ENCODE peak calls at places on chromosomes 6 and 20, in four cellular contexts. K, U, O and R are unnamed samples. For H3K36me3, the result is how much of the 10 kb centered on the place peaks cover.

GRCh38 chr6:41581381-41581991 is 35.3 kb downstream of the FOXP4 start:
- DNase-seq in K (no peak), U (peak), O (no peak), R (no peak)

GRCh38 chr20:49562341-49563014 is 5.5 kb downstream of the PTGIS start:
- DNase-seq in K (peak), U (peak), O (no peak), R (no peak)

GRCh38 chr6:82866446-82866845 is 199.2 kb downstream of the UBE3D start:
- DNase-seq in K (no peak), U (no peak), O (no peak), R (no peak)

GRCh38 chr20:32960222-32960518 is 44.1 kb downstream of the SUN5 start:
- DNase-seq in K (no peak), U (no peak), O (peak), R (no peak)

GRCh38 chr20:49422176-49422575 is 60.3 kb downstream of the KCNB1 start:
- DNase-seq in K (no peak), U (no peak), O (no peak), R (no peak)

GRCh38 chr6:136440187-136440582 is 110.0 kb downstream of the MAP7 start:
- DNase-seq in K (no peak), U (no peak), O (no peak), R (no peak)

GRCh38 chr20:47150403-47151152 is 205.9 kb downstream of the ZMYND8 start:
- DNase-seq in K (peak), U (peak), O (no peak), R (no peak)

GRCh38 chr6:90118581-90118980 is 178.1 kb downstream of the BACH2 start:
- DNase-seq in K (no peak), U (peak), O (peak), R (no peak)

GRCh38 chr6:6007311-6008113 is 787 bp upstream of the NRN1 start:
- DNase-seq in K (no peak), U (peak), O (no peak), R (no peak)

GRCh38 chr6:139449611-139450000 is 75.2 kb upstream of the CITED2 start:
- DNase-seq in K (no peak), U (no peak), O (no peak), R (no peak)

GRCh38 chr6:13593103-13593502 is 18.7 kb downstream of the SIRT5 start:
- DNase-seq in K (no peak), U (no peak), O (peak), R (no peak)

GRCh38 chr20:10316582-10316981 is 98.0 kb downstream of the SNAP25 start:
- DNase-seq in K (peak), U (peak), O (no peak), R (no peak)

GRCh38 chr6:3017304-3017703 is 17.6 kb downstream of the NQO2 start:
- DNase-seq in K (no peak), U (no peak), O (no peak), R (no peak)

GRCh38 chr6:3014675-3015066 is 15.0 kb downstream of the NQO2 start:
- DNase-seq in K (no peak), U (no peak), O (no peak), R (no peak)

GRCh38 chr6:3019065-3019464 is 19.4 kb downstream of the NQO2 start:
- DNase-seq in K (no peak), U (no peak), O (no peak), R (no peak)

GRCh38 chr6:3015144-3015543 is 15.4 kb downstream of the NQO2 start:
- DNase-seq in K (no peak), U (no peak), O (no peak), R (no peak)

DNA sequence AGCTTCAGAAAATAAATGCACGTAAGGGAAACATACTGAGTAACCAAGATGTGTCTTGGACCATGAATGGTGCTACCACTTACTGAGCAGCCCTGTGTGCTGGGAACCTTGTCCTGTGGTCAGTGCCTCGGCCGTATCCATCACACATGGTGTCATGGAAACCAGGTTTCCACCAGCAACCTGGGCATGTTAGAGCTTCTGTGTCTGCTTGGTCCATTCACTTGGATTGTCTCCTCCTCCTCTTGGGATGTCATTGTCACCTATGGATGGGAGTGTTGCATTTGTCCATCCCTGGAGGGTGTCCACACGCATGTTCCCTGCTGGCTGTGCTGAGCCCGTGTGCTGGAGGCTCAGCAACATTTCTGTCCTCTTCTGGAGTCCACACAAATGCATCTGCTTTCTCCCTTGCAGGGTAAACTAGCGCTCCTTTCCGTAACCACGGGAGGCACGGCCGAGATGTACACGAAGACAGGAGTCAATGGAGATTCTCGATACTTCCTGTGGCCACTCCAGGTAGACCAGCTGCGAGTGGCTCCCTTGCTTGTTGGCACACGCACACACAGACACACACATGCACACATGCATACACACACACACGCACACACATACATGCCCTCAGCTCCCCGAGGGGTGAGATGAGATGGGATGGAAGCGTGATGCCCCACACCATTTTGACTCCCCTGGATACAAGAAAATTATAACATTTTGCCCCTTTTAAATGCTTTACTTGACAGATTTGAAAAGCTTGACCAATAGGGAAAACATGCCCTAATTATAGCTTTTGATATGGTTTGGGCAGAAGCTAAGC is 17.0 kb downstream of the NQO2 start:
- DNase-seq in K (no peak), U (no peak), O (no peak), R (no peak)
- H3K36me3 ChIP-seq in K (under half), U (under half), O (under half), R (half or more)

GRCh38 chr20:4519530-4519929 is 202.2 kb upstream of the PRND start:
- DNase-seq in K (peak), U (peak), O (no peak), R (no peak)
- H3K36me3 ChIP-seq in K (under half), U (under half), O (under half), R (under half)

DNA sequence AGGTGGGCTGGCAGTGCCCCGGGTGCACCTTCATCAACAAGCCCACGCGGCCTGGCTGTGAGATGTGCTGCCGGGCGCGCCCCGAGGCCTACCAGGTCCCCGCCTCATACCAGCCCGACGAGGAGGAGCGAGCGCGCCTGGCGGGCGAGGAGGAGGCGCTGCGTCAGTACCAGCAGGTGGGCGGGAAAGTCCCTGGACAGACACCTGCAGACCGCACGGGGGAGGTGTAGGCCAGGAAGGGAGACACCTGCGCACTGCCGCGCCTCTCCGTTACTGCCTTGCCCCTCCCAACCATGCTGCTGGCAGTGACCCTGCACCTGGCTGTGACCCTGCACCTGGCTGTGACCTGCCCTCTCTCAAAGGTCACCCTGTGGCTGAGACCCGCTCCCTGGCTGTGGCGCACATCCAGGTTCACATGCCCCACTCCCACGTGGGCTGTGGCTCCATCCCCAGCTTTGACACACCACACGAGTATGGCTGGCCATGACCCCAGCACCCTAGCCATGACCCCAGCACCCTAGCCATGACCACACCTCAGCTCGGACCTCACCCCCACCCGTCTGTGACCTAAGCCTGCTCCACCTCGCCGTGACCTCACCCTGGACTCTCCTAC is 11.6 kb downstream of the RBCK1 start:
- DNase-seq in K (peak), U (no peak), O (no peak), R (no peak)
- H3K36me3 ChIP-seq in K (under half), U (under half), O (under half), R (half or more)

DNA sequence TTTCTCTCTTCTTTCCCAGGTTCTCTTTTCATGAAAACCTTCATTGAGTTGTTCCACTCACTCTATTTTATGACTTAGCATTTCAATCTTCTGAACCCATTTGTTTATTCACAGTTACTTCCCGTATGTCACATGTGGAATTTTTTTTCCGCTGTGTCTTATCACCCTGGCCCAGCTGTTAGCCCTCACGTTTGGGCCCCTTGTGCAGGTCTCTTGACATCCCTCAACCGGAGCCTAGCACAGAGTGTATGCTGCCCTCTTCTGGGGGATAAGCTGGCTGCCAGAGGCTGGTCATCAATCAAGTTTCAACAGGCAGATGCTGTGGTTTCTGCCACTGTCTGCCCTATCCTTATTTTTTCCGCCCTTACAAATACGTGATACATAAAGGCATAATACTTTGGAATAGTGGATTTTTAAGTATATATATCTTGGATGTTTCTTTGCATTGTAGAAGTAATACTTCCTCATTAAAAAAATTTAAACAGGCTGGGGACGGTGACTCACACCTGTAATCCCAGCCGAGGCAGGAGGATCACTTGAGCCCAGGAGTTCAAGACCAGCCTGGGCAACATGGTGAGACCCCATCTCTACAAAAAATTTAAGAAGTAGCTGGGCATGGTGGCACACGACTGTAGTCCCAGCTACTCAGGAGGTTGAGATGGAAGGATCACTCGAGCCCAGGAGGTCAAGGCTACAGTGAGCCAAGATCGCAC is 38.8 kb upstream of the RNF8 start:
- DNase-seq in K (peak), U (peak), O (no peak), R (no peak)
- H3K36me3 ChIP-seq in K (under half), U (under half), O (under half), R (under half)

GRCh38 chr6:46610862-46611553 is 41.6 kb downstream of the CYP39A1 start:
- DNase-seq in K (no peak), U (peak), O (no peak), R (no peak)
- H3K36me3 ChIP-seq in K (under half), U (under half), O (under half), R (under half)